ENCODE peak calls at places on chromosomes 12 and 14, in ten cellular contexts. V is ELR; N is HuH-7; R is T-helper 2 cell; L is HS-5; Q is AG04449; D is DND-41; J is DMS53; H is effector CD8-positive, alpha-beta T cell; T is T-cell. Z is an unnamed sample.
A peak's percentile ranks its signal among the peaks of the same experiment; 100 is the strongest.

GRCh38 chr12:47741340-47741703 is 16.0 kb upstream of the ENDOU start:
- DNase-seq in V (no peak), N (no peak), R (peak; percentile 62), L (no peak), Q (no peak), D (peak; percentile 93), J (peak; percentile 100), H (peak; percentile 45), T (peak; percentile 79), Z (no peak)

GRCh38 chr12:67517181-67517887 is 131.2 kb upstream of the DYRK2 start:
- DNase-seq in V (peak; percentile 21), N (no peak), R (no peak), L (no peak), Q (no peak), D (no peak), J (no peak), H (no peak), T (no peak), Z (no peak)

GRCh38 chr14:52944267-52944666 is 6.6 kb downstream of the FERMT2 start:
- DNase-seq in V (no peak), N (no peak), R (no peak), L (no peak), Q (no peak), D (no peak), J (no peak), H (no peak), T (no peak), Z (no peak)

GRCh38 chr14:92497391-92497790 is 16.2 kb upstream of the RIN3 start:
- DNase-seq in V (no peak), N (no peak), R (no peak), L (no peak), Q (no peak), D (no peak), J (no peak), H (no peak), T (no peak), Z (no peak)

GRCh38 chr14:33836203-33836894 is 114.5 kb downstream of the EGLN3 start:
- DNase-seq in V (no peak), N (no peak), R (no peak), L (no peak), Q (no peak), D (no peak), J (no peak), H (no peak), T (no peak), Z (no peak)

GRCh38 chr12:71867131-71867530 is 27.6 kb downstream of the TBC1D15 start:
- DNase-seq in V (no peak), N (no peak), R (no peak), L (no peak), Q (no peak), D (no peak), J (no peak), H (no peak), T (no peak), Z (no peak)

GRCh38 chr14:94361682-94362081 is 26.7 kb downstream of the SERPINA1 start:
- DNase-seq in V (no peak), N (no peak), R (no peak), L (no peak), Q (no peak), D (no peak), J (no peak), H (no peak), T (no peak), Z (no peak)

GRCh38 chr14:103312006-103312635 is 21.9 kb upstream of the EIF5 start:
- DNase-seq in V (no peak), N (no peak), R (no peak), L (no peak), Q (no peak), D (no peak), J (no peak), H (no peak), T (no peak), Z (no peak)

GRCh38 chr12:6224550-6224949 is 24.4 kb downstream of the CD9 start:
- DNase-seq in V (no peak), N (no peak), R (no peak), L (no peak), Q (no peak), D (no peak), J (no peak), H (no peak), T (no peak), Z (no peak)

GRCh38 chr12:24822121-24822899 is 126.6 kb downstream of the BCAT1 start:
- DNase-seq in V (peak; percentile 78), N (no peak), R (no peak), L (no peak), Q (peak; percentile 66), D (no peak), J (no peak), H (no peak), T (no peak), Z (no peak)